ENCODE peak calls at places on chromosomes 7 and 10, in six cellular contexts. Y is ascending aorta, R is AG10803, W is epithelial cell of esophagus, Q is astrocyte of the cerebellum, U is thoracic aorta. F is an unnamed sample.

GRCh38 chr10:8418631-8419030 is 364.1 kb downstream of the GATA3 start:
- DNase-seq in Q (peak), R (peak), U (no peak), Y (no peak), W (no peak), F (peak)

GRCh38 chr7:15581352-15581951 is 19.6 kb upstream of the AGMO start:
- DNase-seq in Y (no peak), R (no peak), U (no peak), Q (no peak), W (no peak), F (peak)

GRCh38 chr7:47253650-47254080 is 328.2 kb downstream of the TNS3 start:
- DNase-seq in R (peak), Q (no peak), W (peak), Y (no peak), U (no peak), F (peak)

GRCh38 chr7:151114151-151115090 is 28.1 kb downstream of the AGAP3 start:
- DNase-seq in Y (no peak), Q (no peak), W (peak), U (no peak), R (no peak), F (no peak)

GRCh38 chr7:16967174-16967868 is 85.5 kb upstream of the AGR3 start:
- DNase-seq in Q (peak), Y (no peak), U (no peak), W (no peak), R (peak), F (peak)

GRCh38 chr10:121292396-121292795 is 305.8 kb downstream of the FGFR2 start:
- DNase-seq in Q (no peak), U (no peak), W (no peak), Y (no peak), R (no peak), F (no peak)

GRCh38 chr10:4691301-4691700 is 134.7 kb upstream of the AKR1E2 start:
- DNase-seq in R (no peak), Y (no peak), U (no peak), W (peak), Q (no peak), F (peak)

GRCh38 chr7:18177129-18177814 is 149.6 kb upstream of the PRPS1L1 start:
- DNase-seq in W (no peak), Q (no peak), R (no peak), Y (no peak), U (no peak), F (no peak)

GRCh38 chr10:78972947-78973900 is 95.5 kb upstream of the ZMIZ1 start:
- DNase-seq in R (peak), U (peak), Y (peak), Q (peak), W (peak), F (peak)

GRCh38 chr10:77446700-77447099 is 190.9 kb downstream of the KCNMA1 start:
- DNase-seq in Q (no peak), U (no peak), W (no peak), Y (no peak), R (no peak), F (no peak)

GRCh38 chr7:92848854-92849745 is 12.7 kb upstream of the CDK6 start:
- DNase-seq in Y (no peak), W (no peak), U (no peak), Q (no peak), R (no peak), F (no peak)

GRCh38 chr7:65846008-65846570 is 26.8 kb upstream of the VKORC1L1 start:
- DNase-seq in W (no peak), Y (no peak), R (no peak), Q (no peak), U (no peak), F (no peak)

GRCh38 chr7:47584128-47584865 is 2.4 kb upstream of the TNS3 start:
- DNase-seq in Q (no peak), Y (no peak), R (peak), U (no peak), W (no peak), F (peak)

GRCh38 chr10:103564799-103565365 is 71.4 kb downstream of the NEURL1 start:
- DNase-seq in Q (no peak), W (peak), R (no peak), U (no peak), Y (no peak), F (peak)

GRCh38 chr10:109895848-109896247 is 27.5 kb downstream of the XPNPEP1 start:
- DNase-seq in Y (no peak), U (no peak), R (no peak), W (peak), Q (no peak), F (no peak)

GRCh38 chr10:90451283-90451682 is 406.6 kb downstream of the HTR7 start:
- DNase-seq in R (no peak), Y (no peak), W (no peak), Q (no peak), U (no peak), F (peak)

GRCh38 chr7:80151274-80151665 is 16.6 kb downstream of the GNAI1 start:
- DNase-seq in R (peak), W (peak), U (no peak), Q (peak), Y (no peak), F (peak)

GRCh38 chr10:90652519-90652918 is 205.3 kb downstream of the HTR7 start:
- DNase-seq in Y (no peak), W (peak), R (no peak), Q (no peak), U (no peak), F (peak)

GRCh38 chr7:55314967-55315366 is 50.2 kb upstream of the LANCL2 start:
- DNase-seq in Y (no peak), W (no peak), U (no peak), R (no peak), Q (no peak), F (no peak)

GRCh38 chr10:119687192-119688032 is 36.2 kb downstream of the BAG3 start:
- DNase-seq in Y (no peak), U (no peak), W (peak), R (no peak), Q (peak), F (peak)

GRCh38 chr7:75876126-75876881 is 2.5 kb upstream of the RHBDD2 start:
- DNase-seq in Q (no peak), W (peak), R (no peak), Y (no peak), U (no peak), F (no peak)

GRCh38 chr10:329361-330099 is 194.3 kb downstream of the ZMYND11 start:
- DNase-seq in R (peak), Q (peak), U (peak), W (peak), Y (peak), F (peak)

GRCh38 chr7:102284399-102284798 is 2.3 kb upstream of the SH2B2 start:
- DNase-seq in W (no peak), U (no peak), Q (no peak), Y (no peak), R (no peak), F (no peak)

GRCh38 chr10:13555884-13556529 is 27.2 kb upstream of the BEND7 start:
- DNase-seq in Q (no peak), Y (no peak), W (no peak), R (no peak), U (no peak), F (no peak)

GRCh38 chr7:148609045-148609725 is 18.6 kb downstream of the C7orf33 start:
- DNase-seq in W (no peak), R (no peak), Q (peak), U (no peak), Y (no peak), F (peak)

GRCh38 chr10:55460008-55460407 is 659.0 kb upstream of the PCDH15 start:
- DNase-seq in R (no peak), W (no peak), Q (no peak), U (no peak), Y (no peak), F (no peak)

GRCh38 chr7:29102554-29103151 is 43.7 kb downstream of the CPVL start:
- DNase-seq in W (peak), Q (peak), U (no peak), R (peak), Y (no peak), F (peak)

GRCh38 chr10:116044722-116045374 is 228.2 kb downstream of the GFRA1 start:
- DNase-seq in R (peak), Q (peak), W (no peak), Y (no peak), U (no peak), F (peak)
- H3K4me3 ChIP-seq in R (no peak), Q (no peak), W (no peak), Y (peak), U (peak), F (no peak)

GRCh38 chr7:77696643-77697534 is 630 bp downstream of the RSBN1L start:
- DNase-seq in Q (no peak), R (peak), U (no peak), W (peak), Y (no peak), F (peak)

GRCh38 chr7:77697535-77697831 is 1.2 kb downstream of the RSBN1L start:
- DNase-seq in Q (no peak), W (no peak), R (peak), Y (no peak), U (no peak), F (no peak)

GRCh38 chr7:77698042-77698625 is 1.9 kb downstream of the RSBN1L start:
- DNase-seq in R (no peak), U (no peak), W (no peak), Q (no peak), Y (no peak), F (no peak)

GRCh38 chr7:77693830-77694583 is 2.3 kb upstream of the RSBN1L start:
- DNase-seq in Y (no peak), Q (no peak), W (no peak), U (no peak), R (no peak), F (no peak)

GRCh38 chr7:77696057-77696642 is at the start of gene RSBN1L:
- DNase-seq in R (peak), Q (peak), Y (peak), U (peak), W (peak), F (peak)
- TF ChIP-seq CTCF in R (peak), Q (peak), Y (peak), U (peak), W (peak), F (peak)

GRCh38 chr10:15485027-15485426 is 113.9 kb upstream of the FAM171A1 start:
- DNase-seq in Y (no peak), W (no peak), R (no peak), U (no peak), Q (no peak), F (no peak)
- H3K4me3 ChIP-seq in Y (no peak), W (no peak), R (no peak), U (no peak), Q (no peak), F (no peak)

GRCh38 chr7:127859330-127859729 is 171.9 kb downstream of the LRRC4 start:
- DNase-seq in Q (no peak), U (no peak), R (no peak), Y (no peak), W (no peak), F (no peak)

GRCh38 chr7:127858915-127859189 is 172.4 kb downstream of the LRRC4 start:
- DNase-seq in Q (no peak), Y (no peak), U (no peak), W (no peak), R (no peak), F (no peak)

GRCh38 chr7:127857464-127857841 is 173.8 kb downstream of the LRRC4 start:
- DNase-seq in U (no peak), Y (no peak), R (no peak), W (no peak), Q (no peak), F (no peak)

GRCh38 chr7:127854383-127854782 is 176.9 kb downstream of the LRRC4 start:
- DNase-seq in R (no peak), W (no peak), Q (no peak), U (no peak), Y (no peak), F (no peak)

DNA sequence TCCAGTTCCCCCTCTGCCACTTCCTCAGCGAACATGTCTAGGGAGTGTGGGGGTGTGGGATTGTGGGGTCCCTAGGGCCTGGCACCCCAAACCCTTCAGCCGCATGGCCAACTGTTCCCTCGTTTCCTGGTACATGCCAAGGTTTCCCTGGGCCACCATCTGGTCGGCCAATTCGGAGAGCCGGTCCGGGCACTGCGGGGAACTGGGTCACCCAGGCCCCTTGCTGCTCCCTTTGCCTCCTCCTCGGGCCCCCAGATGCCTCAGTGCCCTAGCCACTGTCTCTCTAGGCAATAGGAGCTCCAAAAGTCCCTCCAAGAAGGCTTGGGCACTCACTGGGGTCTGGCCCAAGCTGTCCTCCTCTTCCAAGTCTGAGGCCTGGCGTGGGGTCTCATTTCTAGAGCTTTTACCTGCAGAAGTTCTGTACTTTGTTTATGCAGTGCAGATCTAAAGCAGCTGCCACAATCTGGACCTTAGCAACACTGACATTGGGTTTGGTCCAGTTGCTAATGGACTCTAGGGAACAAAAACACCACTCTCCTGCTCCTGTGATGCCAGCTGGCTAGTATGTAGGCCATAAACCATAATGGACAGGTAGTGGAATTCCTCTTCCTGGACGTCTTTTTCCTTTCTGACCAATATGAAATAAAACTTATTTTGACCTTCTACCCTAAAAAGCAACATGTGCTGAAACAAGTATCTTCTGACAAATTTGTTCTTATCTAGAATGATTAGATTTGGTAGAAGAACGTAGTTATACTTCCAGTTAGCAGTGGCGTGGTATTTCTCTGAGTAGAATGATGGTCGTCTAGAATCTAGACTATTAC is 172.9 kb downstream of the LRRC4 start:
- DNase-seq in Q (no peak), W (no peak), Y (no peak), R (no peak), U (no peak), F (no peak)
- TF ChIP-seq CTCF in Q (no peak), W (no peak), Y (no peak), R (no peak), U (no peak), F (no peak)

F was measured in cardiac fibroblast.